ENCODE peak calls at places on chromosome 16, in eight cellular contexts. X is HTR-8/SVneo; Y is RCC 7860; B is activated CD8-positive, alpha-beta memory T cell treated with anti-CD3 and anti-CD28 coated beads, Interleukin-2, amount 50 U/mL, for 48 hours; O is AG09319; G is naive thymus-derived CD8-positive, alpha-beta T cell; T is RWPE1; C is dermis microvascular lymphatic vessel endothelial cell. P is an unnamed sample.

GRCh38 chr16:17470002-17470870 is 524 bp downstream of the XYLT1 start:
- DNase-seq in X (no peak), Y (no peak), B (peak), O (no peak), G (peak), T (no peak), C (no peak), P (no peak)

GRCh38 chr16:73074399-73074798 is 26.5 kb upstream of the ZFHX3 start:
- DNase-seq in X (no peak), Y (no peak), B (no peak), O (no peak), G (no peak), T (no peak), C (no peak), P (no peak)

GRCh38 chr16:27777527-27777926 is 227.6 kb downstream of the KATNIP start:
- DNase-seq in X (no peak), Y (no peak), B (no peak), O (no peak), G (no peak), T (no peak), C (no peak), P (no peak)

GRCh38 chr16:75758215-75758614 is 31.9 kb upstream of the CPHXL start:
- DNase-seq in X (no peak), Y (peak), B (no peak), O (no peak), G (no peak), T (no peak), C (no peak), P (no peak)

GRCh38 chr16:84785843-84786538 is 33.8 kb upstream of the CRISPLD2 start:
- DNase-seq in X (no peak), Y (no peak), B (no peak), O (no peak), G (no peak), T (peak), C (peak), P (no peak)

GRCh38 chr16:53435066-53435688 is 906 bp downstream of the RBL2 start:
- DNase-seq in X (peak), Y (peak), B (peak), O (peak), G (peak), T (peak), C (peak), P (no peak)

GRCh38 chr16:12061336-12062055 is 85.0 kb downstream of the SNX29 start:
- DNase-seq in X (no peak), Y (peak), B (no peak), O (no peak), G (no peak), T (peak), C (no peak), P (no peak)

GRCh38 chr16:29736112-29736511 is 9.7 kb downstream of the C16orf54 start:
- DNase-seq in X (no peak), Y (no peak), B (no peak), O (no peak), G (no peak), T (no peak), C (no peak), P (no peak)

GRCh38 chr16:27363797-27364196 is 38.2 kb upstream of the IL21R start:
- DNase-seq in X (no peak), Y (no peak), B (no peak), O (no peak), G (no peak), T (no peak), C (no peak), P (no peak)

GRCh38 chr16:84088695-84089395 is 27.9 kb downstream of the MBTPS1 start:
- DNase-seq in X (no peak), Y (no peak), B (peak), O (no peak), G (peak), T (no peak), C (no peak), P (no peak)

GRCh38 chr16:88505405-88506082 is 52.5 kb downstream of the ZFPM1 start:
- DNase-seq in X (no peak), Y (peak), B (peak), O (no peak), G (peak), T (peak), C (peak), P (no peak)

GRCh38 chr16:70685938-70686375 is at the start of gene MTSS2:
- DNase-seq in X (peak), Y (peak), B (no peak), O (peak), G (peak), T (peak), C (peak), P (no peak)

GRCh38 chr16:81513204-81514040 is 68.8 kb downstream of the CMIP start:
- DNase-seq in X (no peak), Y (no peak), B (no peak), O (no peak), G (no peak), T (no peak), C (peak), P (no peak)

GRCh38 chr16:8751481-8752311 is 45.7 kb downstream of the TMEM186 start:
- DNase-seq in X (peak), Y (peak), B (no peak), O (peak), G (no peak), T (peak), C (peak), P (peak)

GRCh38 chr16:28192811-28193529 is 18.8 kb downstream of the XPO6 start:
- DNase-seq in X (no peak), Y (no peak), B (peak), O (no peak), G (peak), T (no peak), C (no peak), P (no peak)

GRCh38 chr16:49440156-49441065 is 66.8 kb downstream of the C16orf78 start:
- DNase-seq in X (no peak), Y (no peak), B (no peak), O (no peak), G (no peak), T (no peak), C (no peak), P (peak)

GRCh38 chr16:74892574-74893461 is 92.1 kb downstream of the WDR59 start:
- DNase-seq in X (no peak), Y (no peak), B (no peak), O (no peak), G (no peak), T (no peak), C (no peak), P (no peak)

GRCh38 chr16:11668590-11669379 is 530 bp downstream of the SNN start:
- DNase-seq in X (no peak), Y (no peak), B (peak), O (no peak), G (peak), T (no peak), C (no peak), P (no peak)

GRCh38 chr16:46916980-46917379 is 32.8 kb downstream of the GPT2 start:
- DNase-seq in X (no peak), Y (no peak), B (no peak), O (no peak), G (no peak), T (no peak), C (no peak), P (no peak)

P was measured in mesenteric fat pad.